ENCODE peak calls at places on chromosomes 6 and 20, in five cellular contexts. H is CD4-positive, alpha-beta memory T cell; V is PC-9; O is aorta; E is endodermal cell. J is an unnamed sample.

GRCh38 chr20:47133809-47134456 is 222.6 kb downstream of the ZMYND8 start:
- DNase-seq in H (no peak), V (peak; percentile 67), O (no peak), E (no peak), J (no peak)

GRCh38 chr6:53241936-53242335 is 93.3 kb upstream of the GCM1 start:
- DNase-seq in H (no peak), V (no peak), O (peak; percentile 57), E (no peak), J (no peak)

GRCh38 chr6:10407018-10407673 is 7.7 kb downstream of the TFAP2A start:
- DNase-seq in H (no peak), V (no peak), O (no peak), E (no peak), J (no peak)

GRCh38 chr6:157228421-157229218 is 94.7 kb downstream of the TMEM242 start:
- DNase-seq in H (no peak), V (no peak), O (no peak), E (peak; percentile 57), J (no peak)

GRCh38 chr20:44110816-44111568 is 76.0 kb downstream of the JPH2 start:
- DNase-seq in H (no peak), V (no peak), O (no peak), E (peak; percentile 40), J (no peak)

GRCh38 chr6:144159727-144160126 is 9.4 kb downstream of the STX11 start:
- DNase-seq in H (no peak), V (no peak), O (no peak), E (no peak), J (no peak)

GRCh38 chr6:134480593-134480992 is 162.7 kb upstream of the SGK1 start:
- DNase-seq in H (no peak), V (no peak), O (no peak), E (no peak), J (no peak)

GRCh38 chr6:21107796-21108195 is 485.8 kb upstream of the SOX4 start:
- DNase-seq in H (no peak), V (no peak), O (no peak), E (no peak), J (no peak)

GRCh38 chr20:59604770-59605665 is 678 bp downstream of the PHACTR3 start:
- DNase-seq in H (no peak), V (no peak), O (no peak), E (peak; percentile 77), J (no peak)

GRCh38 chr6:125867483-125867935 is 76.7 kb downstream of the NCOA7 start:
- DNase-seq in H (no peak), V (peak; percentile 94), O (no peak), E (peak; percentile 66), J (no peak)

GRCh38 chr20:18139832-18140231 is 2.2 kb downstream of the KAT14 start:
- DNase-seq in H (no peak), V (no peak), O (no peak), E (no peak), J (no peak)

GRCh38 chr6:129844118-129844891 is 16.8 kb downstream of the TMEM244 start:
- DNase-seq in H (no peak), V (peak; percentile 42), O (no peak), E (peak; percentile 75), J (no peak)

GRCh38 chr20:62763404-62763803 is 32.9 kb upstream of the MRGBP start:
- DNase-seq in H (no peak), V (no peak), O (peak; percentile 21), E (no peak), J (no peak)

GRCh38 chr6:43521836-43522235 is 4.9 kb downstream of the POLR1C start:
- DNase-seq in H (no peak), V (no peak), O (no peak), E (no peak), J (no peak)

GRCh38 chr20:1119128-1119505 is 715 bp downstream of the PSMF1 start:
- DNase-seq in H (no peak), V (no peak), O (no peak), E (no peak), J (no peak)
- H3K4me1 ChIP-seq in H (peaks cover 58% of the 10 kb centered on the region), V (peaks cover 27% of the 10 kb centered on the region), O (no peaks in the 10 kb centered on the region), E (peaks cover 4% of the 10 kb centered on the region), J (peaks cover 45% of the 10 kb centered on the region)

GRCh38 chr6:28695671-28696537 is 170.2 kb downstream of the GPX5 start:
- DNase-seq in H (no peak), V (no peak), O (no peak), E (no peak), J (no peak)

GRCh38 chr6:28693033-28693750 is 167.5 kb downstream of the GPX5 start:
- DNase-seq in H (no peak), V (no peak), O (no peak), E (no peak), J (no peak)

GRCh38 chr6:28693751-28694443 is 168.2 kb downstream of the GPX5 start:
- DNase-seq in H (no peak), V (no peak), O (no peak), E (peak; percentile 74), J (no peak)
- H3K4me3 ChIP-seq in H (no peak overlapping the region), V (no peak overlapping the region), O (no peak overlapping the region), E (peak overlapping the region; percentile 72), J (no peak overlapping the region)

DNA sequence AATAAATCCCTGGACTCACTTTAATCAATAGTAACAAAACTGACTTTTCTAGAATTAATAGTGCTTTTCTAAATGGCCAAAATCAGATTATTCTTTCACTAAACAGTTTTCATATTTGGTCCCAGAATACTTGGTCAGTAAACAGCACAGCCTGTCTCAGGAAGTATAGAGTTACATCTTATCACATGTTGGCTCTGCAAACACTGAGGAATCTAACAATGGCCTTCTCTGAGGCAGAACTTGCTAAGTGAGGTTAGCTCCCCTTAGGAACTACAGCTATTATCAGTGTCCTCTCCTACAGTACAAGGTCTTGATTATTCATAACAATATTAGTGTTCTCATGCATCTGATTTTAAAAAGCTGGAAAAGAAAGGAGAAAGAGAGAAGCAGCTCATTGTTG is 1622.8 kb downstream of the HACE1 start:
- DNase-seq in H (no peak), V (no peak), O (no peak), E (no peak), J (no peak)
- H3K4me1 ChIP-seq in H (no peaks in the 10 kb centered on the region), V (no peaks in the 10 kb centered on the region), O (no peaks in the 10 kb centered on the region), E (no peaks in the 10 kb centered on the region), J (no peaks in the 10 kb centered on the region)

DNA sequence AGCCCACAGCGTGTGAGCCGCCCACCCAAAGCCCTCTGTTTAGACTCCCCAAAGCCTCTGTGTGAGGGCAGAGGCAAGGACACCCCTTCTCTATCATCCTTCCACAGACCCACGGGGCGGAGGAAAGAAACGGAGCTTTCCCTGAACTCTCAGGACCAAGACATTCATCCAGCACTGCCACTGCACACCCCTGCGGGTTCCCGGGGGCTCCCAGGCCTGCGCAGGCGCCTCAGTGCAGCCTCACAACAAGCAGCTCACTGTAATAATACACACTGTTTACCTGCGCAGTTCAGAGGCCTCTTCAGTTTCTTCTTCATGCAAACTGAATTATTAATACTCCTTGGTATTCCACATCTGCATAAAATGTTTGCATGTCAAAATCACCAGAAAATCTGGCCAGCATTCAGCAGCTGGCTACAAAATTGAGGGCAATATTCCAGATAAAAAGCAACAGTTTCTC is 45.6 kb downstream of the NINL start:
- DNase-seq in H (no peak), V (no peak), O (no peak), E (no peak), J (no peak)
- H3K4me3 ChIP-seq in H (no peak overlapping the region), V (no peak overlapping the region), O (peak overlapping the region; percentile 72), E (no peak overlapping the region), J (no peak overlapping the region)

DNA sequence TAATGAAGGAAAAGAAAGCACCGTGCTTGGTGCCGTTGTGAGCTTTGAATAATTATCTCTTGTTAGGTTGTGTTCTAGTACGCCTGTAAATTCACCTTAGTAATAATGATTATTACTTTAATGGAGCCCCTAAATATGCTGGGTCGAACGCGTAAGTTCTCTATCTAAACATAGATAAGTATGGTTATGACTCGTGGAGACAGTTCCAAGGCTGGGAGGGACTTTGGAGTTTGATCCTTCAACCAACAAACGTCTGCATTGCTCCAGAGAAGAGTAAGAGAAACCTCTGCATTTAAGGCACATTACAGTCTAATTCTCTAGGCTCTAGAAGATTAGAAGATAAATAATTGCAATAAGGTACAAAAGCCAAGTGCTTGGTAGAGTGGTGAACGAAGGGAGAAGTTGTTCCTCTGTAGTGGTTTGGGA is 514 bp downstream of the ACOT13 start:
- DNase-seq in H (no peak), V (no peak), O (no peak), E (no peak), J (no peak)
- H3K4me1 ChIP-seq in H (peaks cover 43% of the 10 kb centered on the region), V (peaks cover 36% of the 10 kb centered on the region), O (peaks cover 4% of the 10 kb centered on the region), E (no peaks in the 10 kb centered on the region), J (peaks cover 27% of the 10 kb centered on the region)